ENCODE peak calls at places on chromosomes 3 and 15, in four cellular contexts. H, G, T and O are unnamed samples.

GRCh38 chr3:114848087-114848486 is 299.0 kb downstream of the ZBTB20 start:
- DNase-seq in H (peak; percentile 5), G (no peak), T (no peak), O (no peak)

GRCh38 chr3:180684807-180685206 is 5.5 kb upstream of the CCDC39 start:
- DNase-seq in H (no peak), G (no peak), T (peak; percentile 31), O (no peak)

GRCh38 chr3:89419647-89420141 is 312.3 kb downstream of the EPHA3 start:
- DNase-seq in H (no peak), G (no peak), T (no peak), O (no peak)

GRCh38 chr3:126487151-126487771 is 11.6 kb upstream of the ZXDC start:
- DNase-seq in H (peak; percentile 48), G (no peak), T (peak; percentile 72), O (no peak)

GRCh38 chr3:56238299-56238698 is 230.0 kb downstream of the ERC2 start:
- DNase-seq in H (no peak), G (no peak), T (peak; percentile 12), O (no peak)

GRCh38 chr3:141796436-141797166 is 33.4 kb downstream of the GRK7 start:
- DNase-seq in H (peak; percentile 6), G (peak; percentile 6), T (no peak), O (peak; percentile 47)

GRCh38 chr15:61996056-61996635 is 64.1 kb downstream of the VPS13C start:
- DNase-seq in H (no peak), G (no peak), T (no peak), O (no peak)

GRCh38 chr15:41256577-41257038 is 25.5 kb downstream of the CHP1 start:
- DNase-seq in H (no peak), G (no peak), T (no peak), O (no peak)

GRCh38 chr3:129549006-129549800 is 6.2 kb downstream of the H1-8 start:
- DNase-seq in H (no peak), G (no peak), T (no peak), O (no peak)

GRCh38 chr3:187646906-187647660 is 23.1 kb downstream of the SST start:
- DNase-seq in H (no peak), G (no peak), T (no peak), O (no peak)

GRCh38 chr15:60649845-60650548 is 171.1 kb upstream of the ICE2 start:
- DNase-seq in H (no peak), G (no peak), T (peak; percentile 74), O (peak; percentile 21)

GRCh38 chr3:183357564-183358079 is 70.8 kb downstream of the MCF2L2 start:
- DNase-seq in H (peak; percentile 8), G (no peak), T (no peak), O (no peak)

DNA sequence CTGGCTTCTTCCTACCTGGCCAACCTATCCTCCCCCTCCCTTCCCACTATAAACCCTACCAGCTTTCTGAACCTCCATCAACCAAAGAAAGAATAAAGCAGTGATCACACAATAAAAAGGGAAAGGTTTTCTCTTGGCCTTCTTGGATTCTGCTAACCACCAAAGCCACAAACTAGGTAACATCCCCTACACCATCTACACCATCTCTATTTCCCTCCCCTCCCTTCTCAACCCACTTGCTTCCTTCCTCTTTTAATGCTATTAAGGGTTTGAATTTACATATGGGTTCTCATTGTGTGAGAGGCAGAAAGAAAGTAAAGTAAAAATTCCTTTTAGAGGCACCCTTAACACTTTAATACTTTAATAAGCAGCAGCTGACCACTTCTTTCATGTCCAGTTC is 25.8 kb upstream of the RSL24D1 start:
- DNase-seq in H (no peak), G (no peak), T (no peak), O (no peak)
- TF ChIP-seq POLR2AphosphoS5 in H (no peak), G (no peak), T (no peak), O (no peak)

GRCh38 chr3:132513057-132513456 is 84.0 kb upstream of the ACKR4 start:
- DNase-seq in H (no peak), G (no peak), T (no peak), O (no peak)
- TF ChIP-seq POLR2AphosphoS5 in H (no peak), G (no peak), T (no peak), O (no peak)

DNA sequence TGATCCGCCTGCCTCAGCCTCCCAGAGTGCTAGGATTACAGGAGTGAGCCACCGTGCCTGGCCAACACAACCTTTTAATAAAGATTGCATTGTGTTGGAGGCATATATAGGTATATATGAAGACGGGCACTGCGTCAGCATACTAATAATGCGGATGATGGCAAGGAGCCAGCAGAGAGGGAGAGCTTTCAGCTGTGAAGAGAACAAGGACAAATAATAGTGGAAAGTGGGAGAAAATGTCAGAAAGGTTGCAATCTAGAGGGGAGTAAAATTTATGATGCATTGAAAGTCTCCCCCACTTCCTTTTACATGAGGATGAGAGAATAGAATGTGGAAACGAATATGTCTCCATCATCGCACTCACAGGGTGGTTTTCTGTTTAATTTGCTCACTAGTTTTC is 170.5 kb upstream of the TBL1XR1 start:
- DNase-seq in H (no peak), G (no peak), T (no peak), O (no peak)
- TF ChIP-seq POLR2AphosphoS5 in H (no peak), G (no peak), T (no peak), O (no peak)

DNA sequence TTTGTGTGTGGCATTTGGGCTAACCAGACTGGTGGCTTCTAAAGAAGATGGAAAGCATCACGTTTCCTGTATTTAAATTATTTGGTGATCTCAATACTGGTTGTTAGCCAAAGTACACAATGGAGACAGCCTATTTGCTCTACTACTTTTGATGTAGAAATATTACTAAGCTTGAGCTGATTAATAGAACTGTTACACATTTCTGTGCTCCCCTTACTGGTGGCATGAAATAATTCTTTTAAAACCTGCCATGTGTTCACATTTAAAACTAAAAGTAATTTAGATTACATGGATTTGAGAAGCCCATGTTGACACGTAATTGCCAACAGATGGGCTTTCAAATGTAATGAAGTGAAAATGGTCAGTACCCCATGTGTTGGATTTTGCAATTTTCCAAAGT is 10.6 kb upstream of the RARRES1 start:
- DNase-seq in H (no peak), G (no peak), T (no peak), O (no peak)
- TF ChIP-seq POLR2AphosphoS5 in H (no peak), G (no peak), T (no peak), O (no peak)

GRCh38 chr3:189797103-189797850 is 166.1 kb downstream of the TP63 start:
- DNase-seq in H (no peak), G (no peak), T (no peak), O (no peak)
- TF ChIP-seq POLR2AphosphoS5 in H (no peak), G (no peak), T (no peak), O (no peak)

GRCh38 chr3:104717828-104718196 is 648.9 kb upstream of the ALCAM start:
- DNase-seq in H (no peak), G (no peak), T (no peak), O (no peak)
- TF ChIP-seq POLR2AphosphoS5 in H (no peak), G (no peak), T (no peak), O (no peak)